ENCODE peak calls at places on chromosomes 1 and 21, in four cellular contexts. X is fibroblast of the conjunctiva, G is RWPE1, I is mesothelial cell of epicardium. B is an unnamed sample.

GRCh38 chr1:234845097-234845660 is 235.2 kb upstream of the IRF2BP2 start:
- DNase-seq in X (no peak), I (no peak), G (no peak), B (no peak)

GRCh38 chr1:197124376-197124775 is 22.1 kb downstream of the ASPM start:
- DNase-seq in I (no peak), X (no peak), G (no peak), B (no peak)

GRCh38 chr1:206851611-206852010 is 13.8 kb upstream of the IL20 start:
- DNase-seq in G (no peak), X (no peak), I (no peak), B (no peak)

GRCh38 chr1:24929091-24929875 is 793 bp downstream of the RUNX3 start:
- DNase-seq in G (no peak), I (peak; percentile 56), X (no peak), B (no peak)

GRCh38 chr1:45620588-45621500 is 3.0 kb downstream of the CCDC17 start:
- DNase-seq in I (no peak), X (no peak), G (no peak), B (no peak)

GRCh38 chr1:84603223-84603622 is 29.0 kb upstream of the CTBS start:
- DNase-seq in I (no peak), G (no peak), X (no peak), B (no peak)

GRCh38 chr1:160267284-160267991 is 5.1 kb upstream of the DCAF8 start:
- DNase-seq in I (no peak), X (no peak), G (no peak), B (no peak)

GRCh38 chr1:55816456-55816794 is 601.3 kb upstream of the USP24 start:
- DNase-seq in X (no peak), I (no peak), G (no peak), B (no peak)

GRCh38 chr1:156128749-156129682 is 14.5 kb downstream of the LMNA start:
- DNase-seq in X (peak; percentile 78), I (no peak), G (no peak), B (no peak)

GRCh38 chr1:156390409-156391144 is 21.6 kb downstream of the RHBG start:
- DNase-seq in I (no peak), G (no peak), X (no peak), B (no peak)

GRCh38 chr1:174160109-174160473 is 771 bp downstream of the RABGAP1L start:
- DNase-seq in X (no peak), G (peak; percentile 48), I (peak; percentile 40), B (no peak)

GRCh38 chr21:32257952-32258785 is 20.7 kb downstream of the MIS18A start:
- DNase-seq in G (peak; percentile 76), X (peak; percentile 76), I (peak; percentile 71), B (no peak)

GRCh38 chr1:88311907-88312306 is 372.2 kb upstream of the PKN2 start:
- DNase-seq in X (no peak), I (no peak), G (no peak), B (no peak)

GRCh38 chr1:32763221-32763620 is 53.9 kb downstream of the YARS1 start:
- DNase-seq in G (no peak), X (no peak), I (no peak), B (no peak)

GRCh38 chr1:202122639-202123335 is at the start of gene GPR37L1:
- DNase-seq in X (no peak), I (no peak), G (no peak), B (no peak)

GRCh38 chr1:26161408-26162219 is 2.7 kb downstream of the FAM110D start:
- DNase-seq in I (peak; percentile 71), G (peak; percentile 27), X (no peak), B (no peak)

GRCh38 chr1:184604152-184604900 is 150.3 kb downstream of the EDEM3 start:
- DNase-seq in I (no peak), X (no peak), G (no peak), B (no peak)

GRCh38 chr1:33346921-33347649 is 26.2 kb upstream of the A3GALT2 start:
- DNase-seq in G (peak; percentile 87), X (peak; percentile 63), I (no peak), B (no peak)

GRCh38 chr1:160670701-160671100 is 23.9 kb upstream of the SLAMF1 start:
- DNase-seq in I (no peak), G (no peak), X (no peak), B (no peak)